ENCODE peak calls at places on chromosome 7, in four cellular contexts. N is gastrocnemius medialis, W is transverse colon, D is thyroid gland. M is an unnamed sample.
A peak's percentile ranks its signal among the peaks of the same experiment; 100 is the strongest.

GRCh38 chr7:101564778-101565211 is 64.3 kb downstream of the MYL10 start:
- DNase-seq in N (no peak), W (peak; percentile 74), D (peak; percentile 14), M (no peak)

GRCh38 chr7:37285701-37286475 is 162.8 kb downstream of the ELMO1 start:
- DNase-seq in N (no peak), W (peak; percentile 16), D (no peak), M (no peak)

GRCh38 chr7:136869006-136869961 is 832 bp downstream of the CHRM2 start:
- DNase-seq in N (no peak), W (no peak), D (no peak), M (peak; percentile 64)

GRCh38 chr7:150956395-150957118 is 21.6 kb downstream of the KCNH2 start:
- DNase-seq in N (no peak), W (no peak), D (no peak), M (no peak)

GRCh38 chr7:71227126-71227525 is 95.2 kb downstream of the GALNT17 start:
- DNase-seq in N (no peak), W (no peak), D (no peak), M (no peak)

GRCh38 chr7:41912426-41912825 is 209.5 kb upstream of the INHBA start:
- DNase-seq in N (no peak), W (no peak), D (no peak), M (no peak)

GRCh38 chr7:2166625-2167280 is 66.0 kb downstream of the MAD1L1 start:
- DNase-seq in N (no peak), W (no peak), D (no peak), M (no peak)

GRCh38 chr7:81903115-81903514 is 133.3 kb upstream of the HGF start:
- DNase-seq in N (no peak), W (no peak), D (no peak), M (no peak)

GRCh38 chr7:68955656-68956055 is 642.6 kb upstream of the AUTS2 start:
- DNase-seq in N (no peak), W (no peak), D (no peak), M (no peak)

GRCh38 chr7:83941300-83941699 is 253.3 kb downstream of the SEMA3A start:
- DNase-seq in N (no peak), W (no peak), D (no peak), M (no peak)

GRCh38 chr7:79668292-79668691 is 214.8 kb upstream of the MAGI2 start:
- DNase-seq in N (no peak), W (no peak), D (no peak), M (no peak)

GRCh38 chr7:64463636-64464375 is 99.1 kb downstream of the ZNF680 start:
- DNase-seq in N (peak; percentile 21), W (peak; percentile 10), D (peak; percentile 84), M (no peak)

GRCh38 chr7:151249732-151250072 is 1.2 kb upstream of the SMARCD3 start:
- DNase-seq in N (peak; percentile 76), W (peak; percentile 48), D (peak; percentile 86), M (no peak)

GRCh38 chr7:98733036-98733435 is 116.0 kb downstream of the NPTX2 start:
- DNase-seq in N (no peak), W (peak; percentile 19), D (no peak), M (no peak)

GRCh38 chr7:138898255-138898654 is 82.9 kb downstream of the KIAA1549 start:
- DNase-seq in N (no peak), W (no peak), D (no peak), M (no peak)

GRCh38 chr7:86942081-86942480 is 117.4 kb downstream of the ELAPOR2 start:
- DNase-seq in N (no peak), W (no peak), D (no peak), M (no peak)

GRCh38 chr7:42084263-42084662 is 152.7 kb downstream of the GLI3 start:
- DNase-seq in N (no peak), W (no peak), D (no peak), M (no peak)

GRCh38 chr7:49980414-49980813 is 112.6 kb downstream of the ZPBP start:
- DNase-seq in N (no peak), W (no peak), D (no peak), M (no peak)

GRCh38 chr7:29285451-29285807 is 90.9 kb downstream of the CHN2 start:
- DNase-seq in N (no peak), W (no peak), D (no peak), M (no peak)

GRCh38 chr7:88072036-88072714 is 138.1 kb downstream of the ADAM22 start:
- DNase-seq in N (no peak), W (no peak), D (no peak), M (no peak)

GRCh38 chr7:116064179-116064578 is 33.6 kb upstream of the TFEC start:
- DNase-seq in N (no peak), W (no peak), D (no peak), M (no peak)

GRCh38 chr7:33039257-33039904 is 23.2 kb downstream of the NT5C3A start:
- DNase-seq in N (no peak), W (no peak), D (no peak), M (no peak)

GRCh38 chr7:43314379-43315158 is 202.1 kb downstream of the HECW1 start:
- DNase-seq in N (no peak), W (no peak), D (no peak), M (no peak)

GRCh38 chr7:159030490-159031134 is 114.1 kb downstream of the VIPR2 start:
- DNase-seq in N (no peak), W (peak; percentile 56), D (peak; percentile 40), M (no peak)

GRCh38 chr7:47210283-47210854 is 371.5 kb downstream of the TNS3 start:
- DNase-seq in N (no peak), W (no peak), D (no peak), M (no peak)

GRCh38 chr7:43977525-43977924 is 20.2 kb upstream of the SPDYE1 start:
- DNase-seq in N (no peak), W (no peak), D (no peak), M (no peak)

GRCh38 chr7:142176901-142177300 is 65.4 kb downstream of the MGAM2 start:
- DNase-seq in N (no peak), W (no peak), D (no peak), M (no peak)

GRCh38 chr7:37765872-37766525 is 82.4 kb upstream of the NME8 start:
- DNase-seq in N (no peak), W (no peak), D (no peak), M (peak; percentile 67)

GRCh38 chr7:105611856-105612775 is 30.8 kb upstream of the EFCAB10 start:
- DNase-seq in N (no peak), W (no peak), D (no peak), M (no peak)

GRCh38 chr7:98133621-98134266 is 27.1 kb downstream of the LMTK2 start:
- DNase-seq in N (no peak), W (no peak), D (no peak), M (no peak)

GRCh38 chr7:151081170-151082101 is 827 bp upstream of the FASTK start:
- DNase-seq in N (no peak), W (peak; percentile 59), D (peak; percentile 10), M (peak; percentile 89)

GRCh38 chr7:158093156-158093796 is 494.3 kb downstream of the PTPRN2 start:
- DNase-seq in N (no peak), W (no peak), D (no peak), M (peak; percentile 57)

GRCh38 chr7:91847881-91848599 is 32.5 kb downstream of the MTERF1 start:
- DNase-seq in N (no peak), W (no peak), D (no peak), M (no peak)

GRCh38 chr7:91266931-91267557 is 2.8 kb downstream of the FZD1 start:
- DNase-seq in N (no peak), W (no peak), D (peak; percentile 31), M (no peak)

GRCh38 chr7:44994877-44995554 is 5.0 kb upstream of the CCM2 start:
- DNase-seq in N (no peak), W (no peak), D (no peak), M (no peak)
- H3K4me1 ChIP-seq in N (no peaks in the 10 kb centered on the region), W (peaks cover 17% of the 10 kb centered on the region), D (peaks cover 54% of the 10 kb centered on the region), M (no peaks in the 10 kb centered on the region)

DNA sequence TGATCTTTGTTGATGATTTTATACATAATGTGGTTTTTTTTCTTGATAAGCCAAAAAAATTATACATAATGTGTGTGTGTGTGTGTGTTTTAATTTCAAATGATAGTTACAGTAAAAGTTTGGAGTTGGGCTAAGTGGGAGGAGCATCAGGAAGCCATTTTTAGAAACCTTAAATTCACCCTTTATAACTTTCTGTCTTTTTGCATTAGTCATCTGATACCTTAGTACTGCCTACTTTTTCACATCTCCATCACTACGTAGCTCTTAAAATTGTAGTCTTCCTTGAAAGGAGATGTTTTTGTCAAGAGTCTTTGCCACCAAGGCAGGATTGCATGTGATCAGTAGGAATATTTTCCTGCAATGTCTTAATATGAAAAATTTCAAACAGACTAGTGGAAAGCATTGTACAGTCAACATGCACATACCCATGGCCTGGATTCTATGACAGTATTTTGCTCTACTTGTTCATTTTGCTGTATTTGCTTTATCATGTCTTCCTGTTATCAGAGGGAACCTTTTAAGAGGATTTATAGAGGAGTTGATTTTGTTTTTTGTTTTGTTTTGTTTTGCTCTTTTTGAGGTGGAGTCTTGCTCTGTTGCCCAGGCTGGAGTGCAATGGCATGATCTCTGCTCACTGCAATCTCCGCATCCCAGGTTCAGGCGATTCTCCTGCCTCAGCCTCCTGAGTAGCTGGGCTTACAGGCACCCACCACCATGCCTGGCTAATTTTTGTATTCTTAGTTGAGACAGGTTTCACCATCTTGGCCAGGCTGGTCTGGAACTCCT is 67.3 kb downstream of the DAGLB start:
- DNase-seq in N (no peak), W (no peak), D (no peak), M (no peak)
- H3K4me1 ChIP-seq in N (peaks cover 90% of the 10 kb centered on the region), W (peaks cover 100% of the 10 kb centered on the region), D (peaks cover 75% of the 10 kb centered on the region), M (peaks cover 72% of the 10 kb centered on the region)

GRCh38 chr7:36160313-36160712 is 7.3 kb downstream of the EEPD1 start:
- DNase-seq in N (no peak), W (no peak), D (no peak), M (no peak)

GRCh38 chr7:36161996-36162395 is 8.9 kb downstream of the EEPD1 start:
- DNase-seq in N (no peak), W (no peak), D (no peak), M (no peak)

GRCh38 chr7:36158321-36158605 is 5.2 kb downstream of the EEPD1 start:
- DNase-seq in N (no peak), W (no peak), D (no peak), M (no peak)

GRCh38 chr7:36157506-36158320 is 4.7 kb downstream of the EEPD1 start:
- DNase-seq in N (no peak), W (no peak), D (no peak), M (no peak)

DNA sequence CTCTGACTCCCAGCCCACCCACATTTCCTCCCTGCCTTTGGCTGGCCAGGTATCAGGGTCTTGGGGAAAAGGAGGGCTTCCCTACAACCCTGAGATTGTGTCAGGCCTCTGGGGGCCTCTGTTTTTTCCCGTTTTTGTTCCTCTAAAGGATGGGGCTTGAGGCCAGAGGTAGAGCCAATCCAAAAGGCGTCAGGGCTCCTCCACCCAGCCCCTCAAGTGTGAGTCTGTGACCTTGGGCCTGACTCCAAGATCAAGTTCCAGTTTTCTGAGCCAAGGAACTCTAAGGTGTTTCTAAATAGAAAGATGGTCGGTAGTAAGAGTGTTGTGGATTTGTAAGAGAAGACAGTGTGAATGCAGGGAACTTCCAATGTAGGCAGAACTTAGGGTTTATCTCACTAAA is 6.6 kb downstream of the EEPD1 start:
- DNase-seq in N (no peak), W (no peak), D (peak; percentile 35), M (no peak)
- H3K4me1 ChIP-seq in N (peaks cover 88% of the 10 kb centered on the region), W (peaks cover 65% of the 10 kb centered on the region), D (peaks cover 26% of the 10 kb centered on the region), M (peaks cover 20% of the 10 kb centered on the region)

DNA sequence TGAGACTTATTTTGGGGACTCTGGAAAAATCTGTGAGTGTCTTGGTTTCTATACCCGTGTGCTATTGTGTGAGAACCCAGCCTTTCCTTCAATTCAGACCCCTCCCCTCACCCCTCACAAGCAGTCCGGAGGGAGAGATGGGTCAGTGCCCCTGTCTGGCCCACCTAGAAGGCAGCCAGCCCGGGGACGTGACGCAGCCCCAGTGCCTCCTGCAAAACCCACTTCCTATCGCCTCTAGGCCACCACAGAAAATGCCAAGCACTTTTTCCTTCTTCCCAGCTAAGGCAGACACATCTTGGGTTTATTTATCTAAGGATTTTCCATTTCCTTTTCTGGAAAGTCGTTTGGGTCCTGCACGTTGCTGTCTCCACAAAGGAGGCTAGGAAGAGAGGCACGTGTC is 11.6 kb upstream of the AQP1 start:
- DNase-seq in N (no peak), W (no peak), D (no peak), M (no peak)
- H3K4me1 ChIP-seq in N (peaks cover 6% of the 10 kb centered on the region), W (peaks cover 13% of the 10 kb centered on the region), D (peaks cover 18% of the 10 kb centered on the region), M (peaks cover 14% of the 10 kb centered on the region)